ENCODE peak calls at places on chromosome 16, in seven cellular contexts. One of them, this sample, is unnamed.

GRCh38 chr16:4306439-4307214 is 9.2 kb upstream of the GLIS2 start:
- DNase-seq in stomach: no peak
- DNase-seq in A673: no peak
- DNase-seq in cardiac fibroblast: no peak
- DNase-seq in Peyer's patch: peak; percentile 56
- DNase-seq in left ventricle myocardium inferior: no peak
- DNase-seq in HCT116: no peak
- DNase-seq in this sample: no peak

GRCh38 chr16:55389426-55390073 is 65.5 kb downstream of the IRX6 start:
- DNase-seq in A673: no peak
- DNase-seq in cardiac fibroblast: no peak
- DNase-seq in stomach: no peak
- DNase-seq in left ventricle myocardium inferior: peak; percentile 51
- DNase-seq in Peyer's patch: no peak
- DNase-seq in HCT116: no peak
- DNase-seq in this sample: no peak

GRCh38 chr16:8889893-8890548 is 7.9 kb downstream of the LITAFD start:
- DNase-seq in HCT116: no peak
- DNase-seq in A673: no peak
- DNase-seq in stomach: no peak
- DNase-seq in Peyer's patch: no peak
- DNase-seq in cardiac fibroblast: no peak
- DNase-seq in left ventricle myocardium inferior: no peak
- DNase-seq in this sample: no peak

GRCh38 chr16:53111078-53111776 is 56.4 kb downstream of the CHD9 start:
- DNase-seq in cardiac fibroblast: peak; percentile 54
- DNase-seq in stomach: no peak
- DNase-seq in left ventricle myocardium inferior: no peak
- DNase-seq in HCT116: no peak
- DNase-seq in A673: no peak
- DNase-seq in Peyer's patch: no peak
- DNase-seq in this sample: no peak

GRCh38 chr16:85169333-85170065 is 57.2 kb upstream of the CIBAR2 start:
- DNase-seq in stomach: no peak
- DNase-seq in left ventricle myocardium inferior: no peak
- DNase-seq in HCT116: no peak
- DNase-seq in A673: peak; percentile 51
- DNase-seq in Peyer's patch: no peak
- DNase-seq in cardiac fibroblast: no peak
- DNase-seq in this sample: no peak

GRCh38 chr16:83954577-83955016 is 1.6 kb downstream of the OSGIN1 start:
- DNase-seq in cardiac fibroblast: peak; percentile 70
- DNase-seq in left ventricle myocardium inferior: peak; percentile 41
- DNase-seq in A673: no peak
- DNase-seq in stomach: peak; percentile 56
- DNase-seq in Peyer's patch: no peak
- DNase-seq in HCT116: peak; percentile 54
- DNase-seq in this sample: no peak

GRCh38 chr16:10552998-10553491 is 27.4 kb downstream of the EMP2 start:
- DNase-seq in A673: no peak
- DNase-seq in cardiac fibroblast: no peak
- DNase-seq in Peyer's patch: peak; percentile 75
- DNase-seq in stomach: peak; percentile 30
- DNase-seq in HCT116: no peak
- DNase-seq in left ventricle myocardium inferior: peak; percentile 64
- DNase-seq in this sample: no peak

GRCh38 chr16:14672403-14672971 is 21.6 kb downstream of the PLA2G10 start:
- DNase-seq in Peyer's patch: peak; percentile 54
- DNase-seq in stomach: peak; percentile 53
- DNase-seq in A673: peak; percentile 13
- DNase-seq in HCT116: no peak
- DNase-seq in cardiac fibroblast: no peak
- DNase-seq in left ventricle myocardium inferior: no peak
- DNase-seq in this sample: no peak

GRCh38 chr16:62450291-62450690 is 414.1 kb upstream of the CDH8 start:
- DNase-seq in left ventricle myocardium inferior: no peak
- DNase-seq in stomach: no peak
- DNase-seq in Peyer's patch: no peak
- DNase-seq in HCT116: no peak
- DNase-seq in A673: no peak
- DNase-seq in cardiac fibroblast: no peak
- DNase-seq in this sample: no peak

GRCh38 chr16:81861503-81861902 is 82.4 kb downstream of the PLCG2 start:
- DNase-seq in A673: no peak
- DNase-seq in cardiac fibroblast: no peak
- DNase-seq in Peyer's patch: no peak
- DNase-seq in left ventricle myocardium inferior: no peak
- DNase-seq in stomach: no peak
- DNase-seq in HCT116: no peak
- DNase-seq in this sample: no peak

GRCh38 chr16:75087040-75087979 is 29.3 kb downstream of the LDHD start:
- DNase-seq in stomach: no peak
- DNase-seq in HCT116: no peak
- DNase-seq in left ventricle myocardium inferior: peak; percentile 54
- DNase-seq in Peyer's patch: no peak
- DNase-seq in A673: no peak
- DNase-seq in cardiac fibroblast: peak; percentile 73
- DNase-seq in this sample: peak; percentile 45

GRCh38 chr16:53529529-53529928 is 26.5 kb upstream of the AKTIP start:
- DNase-seq in left ventricle myocardium inferior: no peak
- DNase-seq in HCT116: no peak
- DNase-seq in Peyer's patch: no peak
- DNase-seq in stomach: no peak
- DNase-seq in cardiac fibroblast: no peak
- DNase-seq in A673: no peak
- DNase-seq in this sample: no peak

GRCh38 chr16:56888806-56889205 is 23.8 kb downstream of the SLC12A3 start:
- DNase-seq in left ventricle myocardium inferior: no peak
- DNase-seq in Peyer's patch: peak; percentile 81
- DNase-seq in A673: no peak
- DNase-seq in HCT116: no peak
- DNase-seq in cardiac fibroblast: no peak
- DNase-seq in stomach: no peak
- DNase-seq in this sample: no peak

GRCh38 chr16:69934044-69934443 is 17.1 kb upstream of the CLEC18A start:
- DNase-seq in cardiac fibroblast: no peak
- DNase-seq in Peyer's patch: peak; percentile 5
- DNase-seq in A673: no peak
- DNase-seq in stomach: no peak
- DNase-seq in HCT116: no peak
- DNase-seq in left ventricle myocardium inferior: no peak
- DNase-seq in this sample: no peak

GRCh38 chr16:72468582-72468981 is 296.6 kb upstream of the PMFBP1 start:
- DNase-seq in stomach: no peak
- DNase-seq in HCT116: no peak
- DNase-seq in left ventricle myocardium inferior: no peak
- DNase-seq in A673: no peak
- DNase-seq in cardiac fibroblast: peak; percentile 16
- DNase-seq in Peyer's patch: no peak
- DNase-seq in this sample: peak; percentile 31

GRCh38 chr16:11429823-11430222 is 84.6 kb downstream of the RMI2 start:
- DNase-seq in Peyer's patch: no peak
- DNase-seq in stomach: peak; percentile 37
- DNase-seq in left ventricle myocardium inferior: no peak
- DNase-seq in A673: no peak
- DNase-seq in HCT116: no peak
- DNase-seq in cardiac fibroblast: no peak
- DNase-seq in this sample: no peak

GRCh38 chr16:23088018-23088417 is 61.2 kb downstream of the USP31 start:
- DNase-seq in A673: no peak
- DNase-seq in HCT116: no peak
- DNase-seq in left ventricle myocardium inferior: peak; percentile 36
- DNase-seq in Peyer's patch: no peak
- DNase-seq in cardiac fibroblast: no peak
- DNase-seq in stomach: no peak
- DNase-seq in this sample: no peak

GRCh38 chr16:89697161-89697615 is 4.3 kb downstream of the SPATA2L start:
- DNase-seq in Peyer's patch: no peak
- DNase-seq in left ventricle myocardium inferior: no peak
- DNase-seq in A673: no peak
- DNase-seq in HCT116: no peak
- DNase-seq in cardiac fibroblast: no peak
- DNase-seq in stomach: no peak
- DNase-seq in this sample: no peak

GRCh38 chr16:49622084-49622390 is 233.9 kb downstream of the ZNF423 start:
- DNase-seq in A673: no peak
- DNase-seq in Peyer's patch: no peak
- DNase-seq in stomach: no peak
- DNase-seq in cardiac fibroblast: no peak
- DNase-seq in left ventricle myocardium inferior: no peak
- DNase-seq in HCT116: no peak
- DNase-seq in this sample: no peak

GRCh38 chr16:30937692-30938091 is 11.2 kb upstream of the ORAI3 start:
- DNase-seq in left ventricle myocardium inferior: no peak
- DNase-seq in cardiac fibroblast: no peak
- DNase-seq in Peyer's patch: no peak
- DNase-seq in stomach: no peak
- DNase-seq in HCT116: no peak
- DNase-seq in A673: no peak
- DNase-seq in this sample: no peak
- H3K4me3 ChIP-seq in left ventricle myocardium inferior: no peak overlapping the region
- H3K4me3 ChIP-seq in cardiac fibroblast: no peak overlapping the region
- H3K4me3 ChIP-seq in Peyer's patch: no peak overlapping the region
- H3K4me3 ChIP-seq in stomach: no peak overlapping the region
- H3K4me3 ChIP-seq in HCT116: no peak overlapping the region
- H3K4me3 ChIP-seq in A673: no peak overlapping the region
- H3K4me3 ChIP-seq in this sample: no peak overlapping the region

GRCh38 chr16:2963611-2964415 is at the start of gene KREMEN2:
- DNase-seq in HCT116: peak; percentile 74
- DNase-seq in cardiac fibroblast: no peak
- DNase-seq in Peyer's patch: peak; percentile 41
- DNase-seq in A673: peak; percentile 83
- DNase-seq in left ventricle myocardium inferior: no peak
- DNase-seq in stomach: no peak
- DNase-seq in this sample: no peak

GRCh38 chr16:2963074-2963610 is 933 bp upstream of the KREMEN2 start:
- DNase-seq in A673: no peak
- DNase-seq in stomach: no peak
- DNase-seq in left ventricle myocardium inferior: no peak
- DNase-seq in cardiac fibroblast: no peak
- DNase-seq in Peyer's patch: no peak
- DNase-seq in HCT116: no peak
- DNase-seq in this sample: no peak

GRCh38 chr16:2962334-2963073 is 1.6 kb upstream of the KREMEN2 start:
- DNase-seq in stomach: no peak
- DNase-seq in Peyer's patch: no peak
- DNase-seq in HCT116: no peak
- DNase-seq in cardiac fibroblast: no peak
- DNase-seq in A673: no peak
- DNase-seq in left ventricle myocardium inferior: no peak
- DNase-seq in this sample: no peak

GRCh38 chr16:2966043-2966802 is 2.1 kb downstream of the KREMEN2 start:
- DNase-seq in A673: no peak
- DNase-seq in Peyer's patch: no peak
- DNase-seq in cardiac fibroblast: no peak
- DNase-seq in stomach: no peak
- DNase-seq in HCT116: no peak
- DNase-seq in left ventricle myocardium inferior: no peak
- DNase-seq in this sample: no peak

DNA sequence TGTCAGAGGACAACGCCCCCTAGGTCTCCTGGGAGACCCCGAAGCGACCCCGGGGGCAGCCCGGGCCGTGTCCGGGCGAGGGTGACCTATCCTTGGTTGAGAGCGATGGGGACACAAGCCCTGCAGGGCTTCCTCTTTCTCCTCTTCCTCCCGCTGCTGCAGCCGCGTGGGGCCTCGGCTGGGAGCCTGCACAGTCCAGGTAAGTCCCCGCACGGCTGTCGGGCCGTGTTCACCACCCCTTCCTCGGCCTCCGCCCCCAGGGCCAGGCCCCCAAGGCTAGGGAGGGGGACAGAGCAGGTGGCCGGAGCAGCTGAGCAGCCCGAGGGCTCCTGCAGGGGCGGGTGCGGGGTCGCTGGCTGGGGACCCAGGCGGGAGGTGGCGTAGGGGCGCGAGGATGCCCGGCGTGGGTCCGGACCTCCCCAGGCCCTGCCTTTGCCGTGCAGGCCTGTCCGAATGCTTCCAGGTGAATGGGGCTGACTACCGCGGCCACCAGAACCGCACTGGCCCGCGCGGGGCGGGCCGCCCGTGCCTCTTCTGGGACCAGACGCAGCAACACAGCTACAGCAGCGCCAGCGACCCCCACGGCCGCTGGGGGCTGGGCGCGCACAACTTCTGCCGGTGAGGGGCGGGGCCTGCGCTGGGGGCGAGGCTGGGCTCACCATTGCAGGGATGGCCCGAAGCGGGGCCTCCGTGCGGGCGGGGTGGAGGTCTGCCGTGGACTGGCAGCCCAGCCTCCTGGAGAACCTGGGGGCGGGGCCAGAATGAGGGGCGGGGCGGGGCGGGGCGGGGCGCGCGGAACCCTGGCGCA is 545 bp downstream of the KREMEN2 start:
- DNase-seq in Peyer's patch: peak; percentile 68
- DNase-seq in A673: peak; percentile 93
- DNase-seq in cardiac fibroblast: no peak
- DNase-seq in HCT116: peak; percentile 76
- DNase-seq in stomach: peak; percentile 39
- DNase-seq in left ventricle myocardium inferior: no peak
- DNase-seq in this sample: no peak
- H3K4me3 ChIP-seq in Peyer's patch: peak overlapping the region; percentile 26
- H3K4me3 ChIP-seq in A673: peak overlapping the region; percentile 52
- H3K4me3 ChIP-seq in cardiac fibroblast: no peak overlapping the region
- H3K4me3 ChIP-seq in HCT116: peak overlapping the region; percentile 83
- H3K4me3 ChIP-seq in stomach: peak overlapping the region; percentile 36
- H3K4me3 ChIP-seq in left ventricle myocardium inferior: peak overlapping the region; percentile 56
- H3K4me3 ChIP-seq in this sample: peak overlapping the region; percentile 41

GRCh38 chr16:77721752-77722314 is 481 bp upstream of the NUDT7 start:
- DNase-seq in left ventricle myocardium inferior: no peak
- DNase-seq in A673: no peak
- DNase-seq in Peyer's patch: no peak
- DNase-seq in HCT116: no peak
- DNase-seq in cardiac fibroblast: no peak
- DNase-seq in stomach: no peak
- DNase-seq in this sample: no peak
- H3K4me3 ChIP-seq in left ventricle myocardium inferior: peak overlapping the region; percentile 79
- H3K4me3 ChIP-seq in A673: no peak overlapping the region
- H3K4me3 ChIP-seq in Peyer's patch: peak overlapping the region; percentile 95
- H3K4me3 ChIP-seq in HCT116: peak overlapping the region; percentile 26
- H3K4me3 ChIP-seq in cardiac fibroblast: peak overlapping the region; percentile 14
- H3K4me3 ChIP-seq in stomach: peak overlapping the region; percentile 66
- H3K4me3 ChIP-seq in this sample: peak overlapping the region; percentile 31

GRCh38 chr16:86593913-86594312 is 15.6 kb downstream of the FOXL1 start:
- DNase-seq in Peyer's patch: no peak
- DNase-seq in cardiac fibroblast: no peak
- DNase-seq in stomach: no peak
- DNase-seq in left ventricle myocardium inferior: no peak
- DNase-seq in HCT116: no peak
- DNase-seq in A673: no peak
- DNase-seq in this sample: no peak

GRCh38 chr16:86591270-86591669 is 12.9 kb downstream of the FOXL1 start:
- DNase-seq in stomach: no peak
- DNase-seq in cardiac fibroblast: no peak
- DNase-seq in left ventricle myocardium inferior: no peak
- DNase-seq in HCT116: no peak
- DNase-seq in A673: no peak
- DNase-seq in Peyer's patch: no peak
- DNase-seq in this sample: no peak

GRCh38 chr16:86594712-86595111 is 16.4 kb downstream of the FOXL1 start:
- DNase-seq in HCT116: no peak
- DNase-seq in A673: no peak
- DNase-seq in cardiac fibroblast: no peak
- DNase-seq in Peyer's patch: no peak
- DNase-seq in left ventricle myocardium inferior: no peak
- DNase-seq in stomach: no peak
- DNase-seq in this sample: no peak

GRCh38 chr16:86587487-86587886 is 9.1 kb downstream of the FOXL1 start:
- DNase-seq in left ventricle myocardium inferior: no peak
- DNase-seq in Peyer's patch: no peak
- DNase-seq in HCT116: no peak
- DNase-seq in stomach: no peak
- DNase-seq in cardiac fibroblast: no peak
- DNase-seq in A673: no peak
- DNase-seq in this sample: no peak

GRCh38 chr16:86590501-86591144 is 12.3 kb downstream of the FOXL1 start:
- DNase-seq in left ventricle myocardium inferior: no peak
- DNase-seq in cardiac fibroblast: peak; percentile 96
- DNase-seq in A673: no peak
- DNase-seq in stomach: no peak
- DNase-seq in Peyer's patch: no peak
- DNase-seq in HCT116: no peak
- DNase-seq in this sample: peak; percentile 77
- H3K4me3 ChIP-seq in left ventricle myocardium inferior: no peak overlapping the region
- H3K4me3 ChIP-seq in cardiac fibroblast: no peak overlapping the region
- H3K4me3 ChIP-seq in A673: no peak overlapping the region
- H3K4me3 ChIP-seq in stomach: no peak overlapping the region
- H3K4me3 ChIP-seq in Peyer's patch: no peak overlapping the region
- H3K4me3 ChIP-seq in HCT116: no peak overlapping the region
- H3K4me3 ChIP-seq in this sample: no peak overlapping the region